ENCODE peak calls at places on chromosome X, in eight cellular contexts. Y is fibroblast of lung; D is mesendoderm; L is left lung; O is CD4-positive, alpha-beta T cell; U is adrenal gland; V is K562; Q is prostate gland. W is an unnamed sample.

GRCh38 chrX:132463411-132463810 is 25.4 kb downstream of the MBNL3 start:
- DNase-seq in U (no peak), Y (peak), Q (no peak), O (no peak), D (peak), L (no peak), V (peak), W (no peak)

GRCh38 chrX:139198936-139199335 is 331.6 kb upstream of the F9 start:
- DNase-seq in Y (no peak), D (no peak), L (no peak), Q (no peak), U (no peak), O (no peak), V (no peak), W (no peak)

GRCh38 chrX:46838974-46839480 is 2.2 kb downstream of the RP2 start:
- DNase-seq in V (no peak), Q (no peak), D (no peak), U (no peak), Y (peak), O (no peak), L (no peak), W (no peak)

GRCh38 chrX:132292753-132293152 is 73.5 kb upstream of the RAP2C start:
- DNase-seq in D (peak), V (peak), Y (peak), L (no peak), U (peak), Q (peak), O (peak), W (no peak)

GRCh38 chrX:101362757-101363156 is 14.2 kb upstream of the TIMM8A start:
- DNase-seq in Y (no peak), O (no peak), Q (no peak), D (peak), V (no peak), L (no peak), U (no peak), W (no peak)

GRCh38 chrX:102067966-102068723 is 57.3 kb upstream of the TCEAL2 start:
- DNase-seq in Y (peak), Q (no peak), V (no peak), O (no peak), D (peak), L (no peak), U (peak), W (no peak)

GRCh38 chrX:30702736-30703135 is 49.5 kb downstream of the GK start:
- DNase-seq in D (peak), U (no peak), Y (peak), Q (no peak), L (no peak), V (no peak), O (no peak), W (no peak)

GRCh38 chrX:8870411-8870810 is 69.2 kb upstream of the FAM9A start:
- DNase-seq in V (no peak), O (no peak), Y (no peak), L (no peak), D (no peak), Q (no peak), U (no peak), W (no peak)

GRCh38 chrX:15853586-15854079 is 980 bp downstream of the AP1S2 start:
- DNase-seq in Y (peak), L (no peak), Q (no peak), V (no peak), U (peak), O (no peak), D (no peak), W (no peak)

GRCh38 chrX:103254171-103254824 is 657 bp downstream of the TCEAL8 start:
- DNase-seq in O (no peak), Y (peak), L (peak), U (peak), V (peak), Q (peak), D (peak), W (peak)

GRCh38 chrX:154733072-154733425 is 17.8 kb downstream of the GAB3 start:
- DNase-seq in D (no peak), U (no peak), Y (no peak), O (no peak), L (no peak), V (no peak), Q (no peak), W (no peak)
- H3K27ac ChIP-seq in D (no peak), U (no peak), Y (peak), O (no peak), L (peak), V (no peak), Q (no peak), W (no peak)

DNA sequence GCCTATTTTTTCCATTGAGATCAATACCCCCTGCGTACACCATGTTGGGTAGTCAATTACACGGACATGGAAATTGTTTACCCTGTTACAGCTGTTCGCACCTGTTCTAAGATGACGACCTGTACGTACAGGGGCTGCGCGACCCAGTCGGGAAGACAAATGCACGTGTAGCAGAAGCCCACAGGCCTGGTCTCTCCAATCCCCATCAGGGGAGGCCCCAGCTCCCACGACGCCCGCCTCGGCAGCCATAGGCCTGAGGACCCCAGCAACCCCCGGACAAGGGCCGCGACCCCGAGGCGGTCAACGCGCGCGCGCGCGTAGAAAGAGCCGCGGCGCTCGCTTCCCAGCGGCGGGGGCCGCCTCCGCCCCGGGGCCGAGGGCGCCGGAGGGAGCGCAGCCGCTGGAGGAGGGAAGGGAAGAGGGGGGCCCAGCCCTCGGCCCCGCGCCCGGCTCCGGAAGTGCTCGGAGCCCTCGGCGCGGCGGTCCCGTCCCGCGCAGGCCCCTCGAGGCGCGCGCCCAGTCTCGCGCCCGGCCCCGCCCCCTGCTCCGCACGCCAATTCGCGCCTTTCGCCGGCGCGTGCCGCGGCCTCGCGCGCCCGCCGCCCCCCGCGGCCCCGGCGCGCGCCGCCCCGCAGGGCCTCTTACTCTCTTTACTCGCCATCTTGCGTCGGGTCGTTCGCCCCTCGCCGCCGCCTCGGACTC is 618 bp downstream of the RBBP7 start:
- DNase-seq in Q (peak), V (peak), U (peak), Y (no peak), L (peak), D (peak), O (peak), W (no peak)
- H3K27ac ChIP-seq in Q (peak), V (peak), U (no peak), Y (peak), L (peak), D (peak), O (peak), W (peak)

GRCh38 chrX:10485331-10485730 is 135.1 kb downstream of the MID1 start:
- DNase-seq in Y (peak), D (no peak), U (no peak), V (no peak), O (no peak), Q (no peak), L (no peak), W (no peak)
- H3K27ac ChIP-seq in Y (no peak), D (no peak), U (no peak), V (no peak), O (no peak), Q (no peak), L (no peak), W (no peak)

DNA sequence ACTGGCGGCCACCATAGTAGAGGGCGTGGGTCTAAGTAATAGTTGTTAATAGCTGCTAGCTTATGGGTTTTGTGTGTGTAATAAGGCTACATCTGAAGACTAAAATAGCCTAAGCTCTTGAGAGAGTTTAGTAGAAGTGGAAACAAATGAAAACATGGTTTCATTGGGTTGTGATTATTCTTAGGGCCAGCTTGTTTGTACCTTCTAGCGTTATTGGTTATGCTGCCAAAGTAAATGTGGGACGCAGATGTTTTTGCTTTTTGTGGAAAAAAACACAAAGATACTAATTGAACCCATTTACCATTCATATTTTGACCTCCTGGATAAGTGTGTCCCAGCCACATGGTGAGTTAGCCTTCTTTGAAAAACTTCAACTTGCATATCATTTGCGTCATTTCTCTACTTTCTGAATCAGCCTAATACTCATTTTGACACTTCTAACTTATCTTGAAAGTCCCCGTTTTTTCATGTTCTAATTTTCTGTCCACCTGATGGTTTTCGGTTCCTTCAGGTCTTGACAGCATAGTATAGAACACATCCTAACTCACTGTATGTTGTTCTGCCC is 305.3 kb downstream of the FRMPD4 start:
- DNase-seq in D (no peak), V (no peak), U (no peak), O (no peak), L (no peak), Y (no peak), Q (no peak), W (no peak)
- H3K27ac ChIP-seq in D (no peak), V (no peak), U (no peak), O (no peak), L (no peak), Y (no peak), Q (no peak), W (no peak)

GRCh38 chrX:24647257-24648058 is at the start of gene PCYT1B:
- DNase-seq in L (peak), O (peak), U (peak), V (peak), Q (peak), Y (peak), D (peak), W (peak)

GRCh38 chrX:24643116-24643515 is 4.0 kb downstream of the PCYT1B start:
- DNase-seq in L (no peak), D (peak), O (no peak), V (peak), Q (no peak), U (peak), Y (no peak), W (no peak)

GRCh38 chrX:24651783-24652182 is 4.6 kb upstream of the PCYT1B start:
- DNase-seq in U (no peak), L (no peak), Q (no peak), Y (no peak), D (no peak), V (no peak), O (no peak), W (no peak)

DNA sequence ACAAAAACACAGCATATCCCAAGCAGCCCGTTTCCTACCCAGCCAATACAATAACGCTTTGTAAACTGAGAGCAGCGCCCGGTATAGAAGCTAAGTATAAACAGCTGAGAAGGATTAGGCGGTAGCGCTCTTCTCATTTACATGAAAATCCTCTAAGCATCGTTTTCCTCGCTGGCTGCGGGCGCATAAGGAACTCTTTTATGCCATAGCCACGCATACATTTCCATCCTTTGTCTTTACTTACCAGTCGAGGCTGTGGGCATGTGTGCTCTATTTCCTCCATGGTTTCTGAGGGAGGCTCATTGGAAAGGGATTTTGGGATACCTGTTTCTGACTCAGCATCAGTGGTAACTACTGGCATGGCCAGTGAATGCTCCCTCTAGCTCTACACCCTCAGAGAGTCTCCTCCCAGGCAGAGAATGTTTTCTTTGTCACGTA is 383 bp downstream of the PCYT1B start:
- DNase-seq in O (no peak), L (no peak), U (no peak), V (no peak), Y (peak), Q (no peak), D (no peak), W (peak)
- H3K27ac ChIP-seq in O (no peak), L (no peak), U (no peak), V (no peak), Y (no peak), Q (no peak), D (peak), W (peak)

GRCh38 chrX:10519761-10520160 is 100.6 kb downstream of the MID1 start:
- DNase-seq in L (no peak), V (no peak), Q (no peak), U (no peak), D (peak), Y (peak), O (no peak), W (no peak)
- H3K27ac ChIP-seq in L (no peak), V (no peak), Q (no peak), U (no peak), D (no peak), Y (no peak), O (no peak), W (no peak)

GRCh38 chrX:136496359-136496767 is 1.0 kb upstream of the HTATSF1 start:
- DNase-seq in Y (no peak), D (no peak), Q (no peak), O (no peak), L (no peak), U (no peak), V (no peak), W (no peak)
- H3K27ac ChIP-seq in Y (peak), D (peak), Q (peak), O (peak), L (peak), U (peak), V (peak), W (peak)

GRCh38 chrX:13088155-13088485 is 43.7 kb upstream of the FAM9C start:
- DNase-seq in U (no peak), D (no peak), V (no peak), Y (no peak), L (no peak), O (no peak), Q (no peak), W (no peak)
- H3K27ac ChIP-seq in U (no peak), D (no peak), V (no peak), Y (no peak), L (peak), O (peak), Q (no peak), W (no peak)

GRCh38 chrX:38817004-38817703 is 15.9 kb downstream of the MID1IP1 start:
- DNase-seq in Q (no peak), V (peak), D (peak), O (no peak), Y (peak), L (peak), U (peak), W (no peak)
- H3K27ac ChIP-seq in Q (no peak), V (peak), D (no peak), O (peak), Y (no peak), L (peak), U (no peak), W (peak)

DNA sequence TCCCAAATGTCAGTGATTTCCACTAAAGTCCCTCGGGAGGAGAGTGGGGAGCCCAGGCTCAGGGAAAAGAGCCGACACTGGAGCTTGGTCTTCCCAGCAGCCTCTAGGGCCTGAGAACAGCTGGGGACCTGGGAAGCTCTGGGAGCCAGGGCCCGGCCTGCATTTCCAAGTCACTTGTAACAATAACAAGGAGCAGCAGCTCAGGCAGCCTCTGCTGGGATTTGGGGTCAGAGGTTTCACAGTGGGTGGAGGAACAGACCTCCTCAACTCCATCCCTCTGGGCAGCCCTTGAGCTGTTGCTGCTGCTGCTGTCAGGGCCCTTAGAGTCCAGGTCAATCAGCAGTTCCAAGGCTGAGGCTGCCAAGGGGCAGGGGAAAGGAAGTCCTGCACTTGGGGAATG is 11.1 kb downstream of the STARD8 start:
- DNase-seq in L (no peak), O (no peak), Y (no peak), D (peak), U (no peak), Q (no peak), V (no peak), W (no peak)
- H3K27ac ChIP-seq in L (no peak), O (no peak), Y (no peak), D (peak), U (no peak), Q (no peak), V (no peak), W (no peak)

W was measured in caudate nucleus.